ENCODE peak calls at places on chromosomes 11 and 22, in four cellular contexts. S is K562, F is HepG2, Y is GM12878. R is an unnamed sample.

GRCh38 chr11:57303280-57303989 is 21.3 kb downstream of the TNKS1BP1 start:
- DNase-seq in S (no peak), Y (no peak), F (no peak), R (peak; percentile 45)

GRCh38 chr11:15750535-15751297 is 605.6 kb downstream of the SOX6 start:
- DNase-seq in S (no peak), Y (no peak), F (no peak), R (no peak)

GRCh38 chr11:70536051-70536877 is 137.9 kb downstream of the CTTN start:
- DNase-seq in Y (no peak), S (no peak), F (no peak), R (no peak)

GRCh38 chr11:88098289-88098688 is 77.0 kb downstream of the RAB38 start:
- DNase-seq in Y (no peak), S (no peak), F (no peak), R (no peak)

GRCh38 chr11:116955548-116955947 is 118.1 kb upstream of the APOA1 start:
- DNase-seq in Y (no peak), F (no peak), S (no peak), R (no peak)

GRCh38 chr11:35214792-35215193 is 75.8 kb downstream of the CD44 start:
- DNase-seq in F (no peak), Y (no peak), S (no peak), R (peak; percentile 81)

GRCh38 chr11:9176550-9176949 is 85.2 kb upstream of the SCUBE2 start:
- DNase-seq in Y (no peak), S (no peak), F (no peak), R (no peak)

GRCh38 chr22:39612811-39613548 is 42.4 kb downstream of the CACNA1I start:
- DNase-seq in Y (no peak), S (no peak), F (no peak), R (no peak)

GRCh38 chr11:94837317-94837716 is 69.2 kb downstream of the AMOTL1 start:
- DNase-seq in F (no peak), Y (no peak), S (no peak), R (no peak)

GRCh38 chr11:119100246-119100959 is 1.2 kb downstream of the DPAGT1 start:
- DNase-seq in S (peak; percentile 64), F (peak; percentile 62), Y (no peak), R (peak; percentile 61)

GRCh38 chr22:49026476-49027121 is 801.1 kb downstream of the BRD1 start:
- DNase-seq in F (no peak), S (no peak), Y (no peak), R (no peak)

GRCh38 chr11:12224537-12224893 is 114.1 kb downstream of the MICAL2 start:
- DNase-seq in S (no peak), F (no peak), Y (peak; percentile 65), R (no peak)

GRCh38 chr11:96817488-96817887 is 427.7 kb downstream of the JRKL start:
- DNase-seq in F (no peak), S (peak; percentile 75), Y (no peak), R (no peak)

GRCh38 chr22:39679652-39680051 is 109.1 kb downstream of the CACNA1I start:
- DNase-seq in F (no peak), Y (no peak), S (no peak), R (no peak)

GRCh38 chr11:21810650-21811049 is 382.2 kb upstream of the ANO5 start:
- DNase-seq in S (no peak), Y (no peak), F (peak; percentile 16), R (no peak)

GRCh38 chr22:49966716-49967332 is 6.3 kb downstream of the PIM3 start:
- DNase-seq in Y (no peak), S (peak; percentile 57), F (peak; percentile 80), R (no peak)

GRCh38 chr22:48275412-48275811 is 1513.0 kb downstream of the TBC1D22A start:
- DNase-seq in S (no peak), Y (no peak), F (no peak), R (no peak)

GRCh38 chr11:45896392-45897068 is 10.5 kb downstream of the FREY1 start:
- DNase-seq in F (no peak), Y (no peak), S (no peak), R (peak; percentile 85)

GRCh38 chr11:2074266-2074825 is 64.8 kb downstream of the IGF2 start:
- DNase-seq in S (peak; percentile 49), F (no peak), Y (no peak), R (peak; percentile 87)

GRCh38 chr22:43128928-43129424 is 14.2 kb downstream of the MCAT start:
- DNase-seq in Y (no peak), S (peak; percentile 58), F (no peak), R (peak; percentile 39)

GRCh38 chr11:87445002-87445401 is 407.3 kb downstream of the TMEM135 start:
- DNase-seq in F (no peak), S (no peak), Y (no peak), R (no peak)

GRCh38 chr11:8702598-8702915 is 20.0 kb downstream of the RPL27A start:
- DNase-seq in S (no peak), F (no peak), Y (no peak), R (no peak)

GRCh38 chr11:35892166-35892565 is 51.7 kb upstream of the LDLRAD3 start:
- DNase-seq in Y (no peak), F (no peak), S (no peak), R (no peak)

GRCh38 chr11:97364047-97364446 is 974.2 kb downstream of the JRKL start:
- DNase-seq in S (no peak), Y (no peak), F (no peak), R (no peak)

GRCh38 chr11:87866951-87867350 is 308.3 kb downstream of the RAB38 start:
- DNase-seq in Y (no peak), S (no peak), F (no peak), R (no peak)

GRCh38 chr11:117823294-117823940 is 1.1 kb downstream of the FXYD2 start:
- DNase-seq in Y (no peak), F (no peak), S (peak; percentile 21), R (no peak)

GRCh38 chr11:65593518-65594414 is 1.8 kb downstream of the KCNK7 start:
- DNase-seq in Y (no peak), F (no peak), S (peak; percentile 64), R (peak; percentile 83)

GRCh38 chr11:102347526-102348331 is 715 bp downstream of the BIRC2 start:
- DNase-seq in F (peak; percentile 38), S (peak; percentile 52), Y (no peak), R (no peak)

GRCh38 chr11:132064987-132065620 is 694.7 kb downstream of the NTM start:
- DNase-seq in F (no peak), Y (no peak), S (no peak), R (no peak)

GRCh38 chr11:36492724-36493304 is 17.3 kb downstream of the TRAF6 start:
- DNase-seq in Y (no peak), F (peak; percentile 35), S (peak; percentile 71), R (peak; percentile 73)

GRCh38 chr22:50705219-50705691 is 32.6 kb downstream of the SHANK3 start:
- DNase-seq in Y (no peak), F (no peak), S (peak; percentile 61), R (peak; percentile 97)

GRCh38 chr11:100789500-100789899 is 102.4 kb downstream of the ARHGAP42 start:
- DNase-seq in Y (no peak), F (peak; percentile 12), S (peak; percentile 58), R (no peak)

GRCh38 chr11:86473991-86474833 is 99.5 kb downstream of the CCDC81 start:
- DNase-seq in Y (no peak), F (no peak), S (no peak), R (no peak)

DNA sequence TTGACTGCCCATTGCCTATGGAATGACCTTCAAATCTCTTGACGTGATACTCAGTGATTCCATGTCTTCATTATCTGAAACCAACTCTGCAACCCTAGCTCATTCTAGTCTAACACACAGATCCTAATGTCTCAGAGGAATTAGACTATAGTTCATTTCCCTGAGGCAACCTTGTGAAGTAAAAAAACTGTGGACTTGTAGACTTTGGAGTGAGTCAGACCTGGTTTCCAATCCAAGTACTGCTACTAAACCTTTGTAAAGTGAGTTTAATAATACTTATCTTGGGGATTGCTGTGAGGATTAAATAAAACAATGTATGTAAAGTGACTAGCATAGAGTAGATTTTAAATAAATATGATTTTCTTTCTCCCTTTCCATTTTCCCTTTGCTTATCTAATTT is 226.1 kb downstream of the BLID start:
- DNase-seq in F (no peak), S (no peak), Y (no peak), R (no peak)
- TF ChIP-seq EZH2 in F (no peak), S (no peak), Y (no peak), R (no peak)

GRCh38 chr11:48148749-48149148 is 67.9 kb upstream of the OR4B1 start:
- DNase-seq in Y (no peak), F (no peak), S (no peak), R (no peak)
- TF ChIP-seq JUNB in Y (no peak), F (no peak), S (no peak), R (no peak)

DNA sequence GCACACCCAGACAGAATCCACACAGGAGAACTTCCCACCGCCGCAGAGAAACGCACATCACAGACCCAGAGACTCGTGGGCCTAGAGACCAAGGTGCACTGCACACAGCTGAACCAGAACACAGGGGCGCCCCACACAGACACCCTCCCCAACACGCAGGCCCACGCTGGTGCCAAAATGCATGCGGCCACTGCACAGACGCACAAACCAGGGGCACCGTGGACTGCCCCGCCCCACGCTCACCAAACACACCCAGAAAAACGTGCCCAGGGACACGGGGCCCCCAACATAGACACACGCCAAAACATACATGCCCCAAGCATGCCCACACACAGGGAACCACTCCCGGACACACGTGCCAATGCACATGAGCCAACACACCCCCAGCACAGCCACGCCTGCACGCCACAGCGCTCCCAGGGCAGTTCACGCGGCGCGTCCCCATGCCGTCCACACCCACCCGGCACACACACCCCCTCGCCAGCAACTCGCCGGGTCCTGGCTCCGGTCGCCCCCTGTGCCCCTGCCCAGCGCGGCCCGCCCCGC is 7.8 kb downstream of the ELFN2 start:
- DNase-seq in Y (no peak), F (no peak), S (no peak), R (no peak)
- TF ChIP-seq EZH2 in Y (no peak), F (no peak), S (no peak), R (peak; percentile 26)

DNA sequence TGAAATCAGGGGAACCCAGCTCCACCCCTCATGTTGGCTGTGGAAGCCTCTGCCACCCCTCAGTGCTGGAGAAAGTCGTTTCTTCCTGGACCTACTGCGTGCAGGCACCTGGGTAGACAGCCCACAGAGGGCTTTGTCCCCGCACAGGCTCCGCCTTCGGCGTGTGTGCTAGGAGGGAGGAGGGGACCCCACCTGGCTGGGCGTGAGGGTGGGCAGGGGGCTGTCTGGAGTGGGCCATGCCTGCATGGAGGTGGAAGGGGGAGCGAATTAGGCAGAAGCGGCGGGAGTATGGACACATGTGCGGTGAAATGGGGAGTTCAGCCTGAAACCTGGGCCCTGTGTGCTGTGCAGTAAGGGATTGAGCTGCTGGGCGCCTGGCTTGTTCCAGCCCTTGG is 49.3 kb downstream of the FBLN1 start:
- DNase-seq in Y (no peak), S (no peak), F (no peak), R (peak; percentile 38)
- TF ChIP-seq JUNB in Y (no peak), S (no peak), F (no peak), R (no peak)

R was measured in GM23338.